ENCODE peak calls at places on chromosomes 13 and 19, in five cellular contexts. B is suprapubic skin, Y is K562, O is stomach, F is HL-60. H is an unnamed sample.

GRCh38 chr13:85650613-85651012 is 148.6 kb downstream of the SLITRK6 start:
- DNase-seq in Y (no peak), F (no peak), O (no peak), B (no peak), H (no peak)

GRCh38 chr13:43792456-43792855 is 5.7 kb upstream of the ENOX1 start:
- DNase-seq in Y (no peak), F (no peak), O (no peak), B (no peak), H (no peak)

GRCh38 chr19:14347999-14348889 is 33.0 kb upstream of the ADGRE5 start:
- DNase-seq in O (peak), F (peak), B (peak), Y (peak), H (peak)

GRCh38 chr13:98575876-98576214 is 1.1 kb downstream of the STK24 start:
- DNase-seq in F (no peak), Y (no peak), B (no peak), O (no peak), H (no peak)

GRCh38 chr13:98332691-98333090 is 155.6 kb upstream of the RNF113B start:
- DNase-seq in F (no peak), B (no peak), O (no peak), Y (no peak), H (no peak)

GRCh38 chr13:101959016-101959415 is 442.8 kb downstream of the FGF14 start:
- DNase-seq in Y (no peak), O (no peak), B (no peak), F (no peak), H (no peak)

GRCh38 chr19:17607936-17608335 is 52.5 kb downstream of the COLGALT1 start:
- DNase-seq in F (no peak), B (no peak), Y (no peak), O (no peak), H (no peak)

GRCh38 chr19:7742575-7742974 is 4.8 kb downstream of the CD209 start:
- DNase-seq in Y (peak), F (no peak), B (no peak), O (no peak), H (peak)

GRCh38 chr19:34778342-34778741 is 5.3 kb upstream of the ZNF599 start:
- DNase-seq in O (no peak), F (no peak), B (no peak), Y (no peak), H (no peak)

GRCh38 chr19:19540707-19541515 is 2.8 kb downstream of the CILP2 start:
- DNase-seq in B (peak), O (peak), F (peak), Y (peak), H (no peak)

GRCh38 chr19:16338470-16339360 is 14.1 kb downstream of the KLF2 start:
- DNase-seq in B (no peak), O (no peak), Y (no peak), F (peak), H (no peak)

GRCh38 chr13:19090495-19090894 is 91.1 kb downstream of the TUBA3C start:
- DNase-seq in Y (no peak), B (no peak), F (no peak), O (no peak), H (no peak)

GRCh38 chr19:6925801-6926751 is 38.7 kb downstream of the ADGRE1 start:
- DNase-seq in O (no peak), B (no peak), Y (no peak), F (no peak), H (no peak)

GRCh38 chr13:97879646-97880297 is 73.7 kb upstream of the IPO5 start:
- DNase-seq in B (no peak), F (no peak), O (no peak), Y (no peak), H (no peak)

GRCh38 chr13:77084755-77085154 is 57.8 kb upstream of the FBXL3 start:
- DNase-seq in B (no peak), O (no peak), Y (no peak), F (no peak), H (no peak)

GRCh38 chr13:71801781-71802180 is 65.2 kb downstream of the DACH1 start:
- DNase-seq in O (no peak), Y (no peak), B (no peak), F (no peak), H (no peak)

GRCh38 chr19:1863638-1864479 is 480 bp upstream of the KLF16 start:
- DNase-seq in O (peak), Y (peak), F (peak), B (no peak), H (peak)

GRCh38 chr19:9945319-9945966 is 9.1 kb upstream of the OLFM2 start:
- DNase-seq in B (peak), Y (peak), F (no peak), O (peak), H (peak)
- TF ChIP-seq POLR2AphosphoS5 in B (peak), Y (no peak), F (no peak), O (peak), H (peak)

GRCh38 chr19:3669616-3670257 is 30.5 kb downstream of the PIP5K1C start:
- DNase-seq in F (no peak), Y (no peak), O (no peak), B (no peak), H (no peak)

GRCh38 chr19:3671680-3672574 is 28.3 kb downstream of the PIP5K1C start:
- DNase-seq in B (no peak), O (no peak), F (no peak), Y (peak), H (no peak)

GRCh38 chr19:3670258-3670795 is 29.9 kb downstream of the PIP5K1C start:
- DNase-seq in B (peak), O (peak), Y (peak), F (no peak), H (peak)

GRCh38 chr19:3672575-3672948 is 27.7 kb downstream of the PIP5K1C start:
- DNase-seq in B (no peak), F (no peak), O (no peak), Y (no peak), H (no peak)

DNA sequence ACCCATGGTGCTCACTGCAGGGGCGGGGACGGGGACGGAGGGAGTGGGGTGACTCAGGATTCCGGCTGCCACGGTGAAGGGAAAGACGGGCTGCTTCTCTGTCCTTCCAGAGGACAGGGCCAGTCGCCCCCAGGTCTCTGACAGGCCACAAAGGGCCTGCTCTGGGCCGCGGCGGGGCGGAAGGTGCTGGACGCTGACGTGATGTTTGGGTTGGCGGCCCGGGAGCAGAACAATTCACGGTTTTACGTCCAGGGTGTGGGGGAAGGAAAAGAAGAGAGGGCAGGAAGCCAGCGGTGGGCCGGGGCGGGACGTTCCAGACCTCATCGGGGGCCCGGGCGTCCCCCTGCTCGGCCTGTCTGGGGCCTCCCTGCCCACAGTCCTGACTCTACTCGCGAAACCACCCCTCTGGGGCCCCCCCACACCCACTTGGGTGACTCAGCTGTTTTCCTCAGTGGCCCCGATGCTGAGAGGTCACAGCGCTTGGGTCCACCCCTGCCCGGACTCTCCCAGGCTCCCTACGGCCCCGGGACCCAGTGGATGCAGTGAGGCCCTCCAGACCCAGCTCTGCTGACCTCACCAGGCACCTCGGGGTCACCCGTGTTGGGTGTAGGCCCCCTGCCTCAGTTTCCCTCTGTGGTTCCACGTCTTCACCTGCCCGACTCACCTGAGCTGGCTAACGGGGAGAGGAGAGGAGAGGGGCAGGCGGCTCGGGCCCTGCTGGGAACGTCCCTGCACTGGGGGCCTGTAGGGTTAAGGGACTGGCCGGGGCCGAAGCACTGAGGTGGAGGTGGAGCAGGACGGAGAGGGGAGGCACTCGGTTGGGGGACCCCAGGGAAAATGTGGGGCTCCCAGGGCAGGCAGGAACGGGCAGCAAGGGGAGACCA is 29.2 kb downstream of the PIP5K1C start:
- DNase-seq in O (peak), B (no peak), Y (peak), F (no peak), H (peak)
- TF ChIP-seq POLR2AphosphoS5 in O (peak), B (no peak), Y (no peak), F (no peak), H (peak)

GRCh38 chr19:54149021-54149812 is 10.3 kb downstream of the LENG1 start:
- DNase-seq in B (no peak), Y (no peak), F (no peak), O (no peak), H (no peak)
- TF ChIP-seq POLR2AphosphoS5 in B (no peak), Y (no peak), F (no peak), O (no peak), H (no peak)

GRCh38 chr19:41263850-41264580 is at the start of gene HNRNPUL1:
- DNase-seq in F (peak), Y (peak), B (peak), O (peak), H (peak)
- TF ChIP-seq POLR2AphosphoS5 in F (peak), Y (peak), B (peak), O (peak), H (peak)

DNA sequence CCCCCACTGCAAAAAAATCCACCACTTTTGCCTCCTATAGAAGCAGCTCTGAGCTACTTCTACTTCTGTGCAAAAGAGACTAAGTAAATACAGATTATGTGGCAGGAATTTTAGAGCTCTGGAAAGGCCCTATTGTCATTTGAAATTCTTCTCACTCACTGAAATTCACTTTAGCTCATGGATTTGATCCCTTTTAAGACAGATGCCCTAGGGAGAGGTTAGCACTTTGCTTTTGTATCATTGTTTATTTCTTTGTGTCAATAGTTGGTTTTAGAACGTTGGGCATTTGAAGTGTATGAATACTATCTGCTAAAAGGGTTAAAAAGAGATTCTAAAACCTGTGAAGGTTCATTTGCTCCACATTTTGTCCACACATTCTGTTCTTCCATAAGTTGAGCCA is 528.7 kb downstream of the GPC6 start:
- DNase-seq in Y (no peak), O (no peak), F (no peak), B (no peak), H (no peak)
- TF ChIP-seq POLR2AphosphoS5 in Y (no peak), O (no peak), F (no peak), B (no peak), H (no peak)

GRCh38 chr13:45337395-45337794 is 3.6 kb downstream of the TPT1 start:
- DNase-seq in Y (no peak), O (no peak), F (no peak), B (no peak), H (no peak)

GRCh38 chr13:45335397-45336024 is 5.5 kb downstream of the TPT1 start:
- DNase-seq in B (no peak), O (no peak), F (no peak), Y (no peak), H (no peak)

GRCh38 chr13:45333973-45334922 is 6.7 kb downstream of the TPT1 start:
- DNase-seq in B (no peak), Y (no peak), O (no peak), F (peak), H (no peak)

GRCh38 chr13:45337803-45338202 is 3.2 kb downstream of the TPT1 start:
- DNase-seq in O (no peak), Y (no peak), B (no peak), F (no peak), H (no peak)

GRCh38 chr13:45336025-45336800 is 4.8 kb downstream of the TPT1 start:
- DNase-seq in B (no peak), Y (no peak), F (no peak), O (no peak), H (no peak)
- TF ChIP-seq POLR2AphosphoS5 in B (no peak), Y (peak), F (peak), O (peak), H (no peak)

GRCh38 chr19:42401365-42402303 is 11.5 kb upstream of the CNFN start:
- DNase-seq in O (peak), Y (peak), F (peak), B (peak), H (peak)
- TF ChIP-seq POLR2AphosphoS5 in O (peak), Y (no peak), F (peak), B (no peak), H (peak)

H was measured in sigmoid colon.